ENCODE peak calls at places on chromosomes 13 and 19, in nine cellular contexts. One of them, this sample, is unnamed.

GRCh38 chr19:16400911-16401675 is 70.7 kb downstream of the EPS15L1 start:
- DNase-seq in OCI-LY7: no peak
- DNase-seq in H7: no peak
- DNase-seq in aorta: peak; percentile 89
- DNase-seq in spleen: peak; percentile 72
- DNase-seq in cardiac fibroblast: no peak
- DNase-seq in K562: no peak
- DNase-seq in ascending aorta: peak; percentile 80
- DNase-seq in lower lobe of right lung: no peak
- DNase-seq in this sample: no peak

GRCh38 chr13:72820156-72820897 is 38.4 kb downstream of the PIBF1 start:
- DNase-seq in spleen: no peak
- DNase-seq in K562: no peak
- DNase-seq in H7: no peak
- DNase-seq in lower lobe of right lung: no peak
- DNase-seq in ascending aorta: no peak
- DNase-seq in aorta: no peak
- DNase-seq in OCI-LY7: no peak
- DNase-seq in cardiac fibroblast: peak; percentile 36
- DNase-seq in this sample: peak; percentile 89

GRCh38 chr19:16661480-16662034 is 618 bp downstream of the TMEM38A start:
- DNase-seq in cardiac fibroblast: no peak
- DNase-seq in H7: peak; percentile 75
- DNase-seq in ascending aorta: peak; percentile 69
- DNase-seq in aorta: peak; percentile 82
- DNase-seq in spleen: no peak
- DNase-seq in K562: peak; percentile 29
- DNase-seq in lower lobe of right lung: peak; percentile 61
- DNase-seq in OCI-LY7: peak; percentile 70
- DNase-seq in this sample: no peak

GRCh38 chr13:113646921-113647340 is 11.1 kb downstream of the ATP4B start:
- DNase-seq in cardiac fibroblast: no peak
- DNase-seq in ascending aorta: no peak
- DNase-seq in OCI-LY7: no peak
- DNase-seq in K562: no peak
- DNase-seq in aorta: peak; percentile 67
- DNase-seq in lower lobe of right lung: peak; percentile 38
- DNase-seq in H7: peak; percentile 18
- DNase-seq in spleen: peak; percentile 74
- DNase-seq in this sample: no peak

GRCh38 chr19:9430444-9430843 is 4.9 kb downstream of the ZNF266 start:
- DNase-seq in H7: no peak
- DNase-seq in cardiac fibroblast: no peak
- DNase-seq in ascending aorta: no peak
- DNase-seq in aorta: no peak
- DNase-seq in spleen: no peak
- DNase-seq in OCI-LY7: no peak
- DNase-seq in lower lobe of right lung: no peak
- DNase-seq in K562: no peak
- DNase-seq in this sample: no peak

GRCh38 chr13:33483471-33483870 is 197.9 kb upstream of the STARD13 start:
- DNase-seq in OCI-LY7: no peak
- DNase-seq in aorta: no peak
- DNase-seq in spleen: no peak
- DNase-seq in K562: no peak
- DNase-seq in ascending aorta: no peak
- DNase-seq in H7: no peak
- DNase-seq in lower lobe of right lung: no peak
- DNase-seq in cardiac fibroblast: no peak
- DNase-seq in this sample: no peak

GRCh38 chr19:38683393-38684077 is 36.1 kb downstream of the ACTN4 start:
- DNase-seq in cardiac fibroblast: peak; percentile 87
- DNase-seq in ascending aorta: peak; percentile 92
- DNase-seq in OCI-LY7: no peak
- DNase-seq in H7: peak; percentile 82
- DNase-seq in K562: peak; percentile 89
- DNase-seq in lower lobe of right lung: peak; percentile 90
- DNase-seq in aorta: peak; percentile 91
- DNase-seq in spleen: peak; percentile 86
- DNase-seq in this sample: peak; percentile 98

GRCh38 chr13:110106726-110107125 is 200.2 kb downstream of the COL4A1 start:
- DNase-seq in spleen: no peak
- DNase-seq in cardiac fibroblast: peak; percentile 83
- DNase-seq in lower lobe of right lung: no peak
- DNase-seq in OCI-LY7: no peak
- DNase-seq in H7: no peak
- DNase-seq in ascending aorta: no peak
- DNase-seq in aorta: peak; percentile 85
- DNase-seq in K562: no peak
- DNase-seq in this sample: no peak

GRCh38 chr19:35002037-35002535 is 2.0 kb downstream of the GRAMD1A start:
- DNase-seq in K562: no peak
- DNase-seq in cardiac fibroblast: no peak
- DNase-seq in lower lobe of right lung: peak; percentile 24
- DNase-seq in aorta: no peak
- DNase-seq in spleen: peak; percentile 65
- DNase-seq in H7: no peak
- DNase-seq in OCI-LY7: no peak
- DNase-seq in ascending aorta: no peak
- DNase-seq in this sample: no peak

GRCh38 chr19:44003461-44004134 is 841 bp downstream of the ZNF230 start:
- DNase-seq in aorta: no peak
- DNase-seq in lower lobe of right lung: peak; percentile 45
- DNase-seq in K562: peak; percentile 13
- DNase-seq in spleen: peak; percentile 72
- DNase-seq in cardiac fibroblast: peak; percentile 14
- DNase-seq in H7: peak; percentile 13
- DNase-seq in OCI-LY7: peak; percentile 19
- DNase-seq in ascending aorta: no peak
- DNase-seq in this sample: no peak

GRCh38 chr13:100597253-100597652 is 8.7 kb upstream of the GGACT start:
- DNase-seq in OCI-LY7: no peak
- DNase-seq in K562: no peak
- DNase-seq in lower lobe of right lung: no peak
- DNase-seq in aorta: no peak
- DNase-seq in cardiac fibroblast: no peak
- DNase-seq in spleen: no peak
- DNase-seq in ascending aorta: no peak
- DNase-seq in H7: no peak
- DNase-seq in this sample: no peak

GRCh38 chr19:7618366-7618765 is 11.0 kb downstream of the XAB2 start:
- DNase-seq in spleen: no peak
- DNase-seq in cardiac fibroblast: no peak
- DNase-seq in ascending aorta: no peak
- DNase-seq in OCI-LY7: no peak
- DNase-seq in H7: no peak
- DNase-seq in K562: peak; percentile 48
- DNase-seq in lower lobe of right lung: no peak
- DNase-seq in aorta: no peak
- DNase-seq in this sample: no peak

GRCh38 chr13:79194272-79194671 is 211.8 kb downstream of the RBM26 start:
- DNase-seq in K562: no peak
- DNase-seq in cardiac fibroblast: no peak
- DNase-seq in OCI-LY7: peak; percentile 89
- DNase-seq in aorta: no peak
- DNase-seq in spleen: no peak
- DNase-seq in lower lobe of right lung: no peak
- DNase-seq in H7: no peak
- DNase-seq in ascending aorta: no peak
- DNase-seq in this sample: no peak

GRCh38 chr19:56403261-56403660 is 871 bp upstream of the ZNF583 start:
- DNase-seq in H7: no peak
- DNase-seq in cardiac fibroblast: peak; percentile 7
- DNase-seq in K562: no peak
- DNase-seq in ascending aorta: no peak
- DNase-seq in spleen: no peak
- DNase-seq in aorta: no peak
- DNase-seq in lower lobe of right lung: no peak
- DNase-seq in OCI-LY7: no peak
- DNase-seq in this sample: no peak

GRCh38 chr13:112812306-112813034 is 122.6 kb downstream of the ATP11A start:
- DNase-seq in spleen: no peak
- DNase-seq in cardiac fibroblast: peak; percentile 12
- DNase-seq in H7: peak; percentile 43
- DNase-seq in lower lobe of right lung: no peak
- DNase-seq in aorta: no peak
- DNase-seq in OCI-LY7: no peak
- DNase-seq in K562: no peak
- DNase-seq in ascending aorta: no peak
- DNase-seq in this sample: no peak

GRCh38 chr13:111037838-111038397 is 77.2 kb upstream of the ARHGEF7 start:
- DNase-seq in H7: no peak
- DNase-seq in ascending aorta: no peak
- DNase-seq in aorta: no peak
- DNase-seq in K562: no peak
- DNase-seq in OCI-LY7: no peak
- DNase-seq in spleen: no peak
- DNase-seq in cardiac fibroblast: no peak
- DNase-seq in lower lobe of right lung: no peak
- DNase-seq in this sample: no peak

GRCh38 chr19:39951686-39952085 is 17.3 kb upstream of the FCGBP start:
- DNase-seq in OCI-LY7: no peak
- DNase-seq in lower lobe of right lung: no peak
- DNase-seq in aorta: no peak
- DNase-seq in ascending aorta: peak; percentile 35
- DNase-seq in cardiac fibroblast: peak; percentile 35
- DNase-seq in H7: no peak
- DNase-seq in spleen: no peak
- DNase-seq in K562: no peak
- DNase-seq in this sample: no peak

GRCh38 chr13:21458457-21458815 is 667 bp downstream of the ZDHHC20 start:
- DNase-seq in ascending aorta: no peak
- DNase-seq in H7: peak; percentile 77
- DNase-seq in spleen: peak; percentile 88
- DNase-seq in OCI-LY7: peak; percentile 63
- DNase-seq in K562: peak; percentile 57
- DNase-seq in cardiac fibroblast: no peak
- DNase-seq in aorta: no peak
- DNase-seq in lower lobe of right lung: peak; percentile 76
- DNase-seq in this sample: peak; percentile 87

GRCh38 chr13:101611491-101612475 is 159.3 kb downstream of the ITGBL1 start:
- DNase-seq in aorta: no peak
- DNase-seq in K562: no peak
- DNase-seq in spleen: no peak
- DNase-seq in OCI-LY7: no peak
- DNase-seq in H7: no peak
- DNase-seq in ascending aorta: no peak
- DNase-seq in cardiac fibroblast: no peak
- DNase-seq in lower lobe of right lung: no peak
- DNase-seq in this sample: no peak
- H3K4me3 ChIP-seq in aorta: no peak overlapping the region
- H3K4me3 ChIP-seq in K562: no peak overlapping the region
- H3K4me3 ChIP-seq in spleen: no peak overlapping the region
- H3K4me3 ChIP-seq in OCI-LY7: no peak overlapping the region
- H3K4me3 ChIP-seq in H7: no peak overlapping the region
- H3K4me3 ChIP-seq in ascending aorta: no peak overlapping the region
- H3K4me3 ChIP-seq in cardiac fibroblast: no peak overlapping the region
- H3K4me3 ChIP-seq in lower lobe of right lung: no peak overlapping the region
- H3K4me3 ChIP-seq in this sample: no peak overlapping the region

DNA sequence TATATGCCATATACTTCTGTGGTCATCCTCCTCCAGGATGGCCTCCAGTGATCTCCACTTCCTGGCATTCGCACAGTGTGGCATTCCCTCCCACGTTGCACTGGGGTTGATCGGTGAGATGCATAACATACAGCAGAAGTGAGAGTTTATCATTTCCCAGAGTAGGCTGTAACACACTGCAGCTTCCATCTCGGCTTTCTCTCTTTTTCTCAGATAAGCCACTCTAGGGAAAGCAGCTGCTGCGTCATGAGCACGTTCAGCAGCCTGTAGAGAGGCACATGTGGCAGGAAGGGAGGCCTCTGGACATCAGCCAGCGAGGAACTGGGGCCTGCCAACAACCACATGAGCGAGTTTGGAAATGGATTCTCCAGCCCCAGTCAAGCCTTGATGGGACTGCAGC is 807.1 kb downstream of the DIAPH3 start:
- DNase-seq in ascending aorta: peak; percentile 64
- DNase-seq in K562: peak; percentile 18
- DNase-seq in spleen: peak; percentile 84
- DNase-seq in OCI-LY7: no peak
- DNase-seq in lower lobe of right lung: peak; percentile 48
- DNase-seq in aorta: peak; percentile 78
- DNase-seq in H7: no peak
- DNase-seq in cardiac fibroblast: peak; percentile 87
- DNase-seq in this sample: no peak
- H3K4me3 ChIP-seq in ascending aorta: no peak overlapping the region
- H3K4me3 ChIP-seq in K562: no peak overlapping the region
- H3K4me3 ChIP-seq in spleen: no peak overlapping the region
- H3K4me3 ChIP-seq in OCI-LY7: no peak overlapping the region
- H3K4me3 ChIP-seq in lower lobe of right lung: no peak overlapping the region
- H3K4me3 ChIP-seq in aorta: no peak overlapping the region
- H3K4me3 ChIP-seq in H7: no peak overlapping the region
- H3K4me3 ChIP-seq in cardiac fibroblast: no peak overlapping the region
- H3K4me3 ChIP-seq in this sample: no peak overlapping the region

DNA sequence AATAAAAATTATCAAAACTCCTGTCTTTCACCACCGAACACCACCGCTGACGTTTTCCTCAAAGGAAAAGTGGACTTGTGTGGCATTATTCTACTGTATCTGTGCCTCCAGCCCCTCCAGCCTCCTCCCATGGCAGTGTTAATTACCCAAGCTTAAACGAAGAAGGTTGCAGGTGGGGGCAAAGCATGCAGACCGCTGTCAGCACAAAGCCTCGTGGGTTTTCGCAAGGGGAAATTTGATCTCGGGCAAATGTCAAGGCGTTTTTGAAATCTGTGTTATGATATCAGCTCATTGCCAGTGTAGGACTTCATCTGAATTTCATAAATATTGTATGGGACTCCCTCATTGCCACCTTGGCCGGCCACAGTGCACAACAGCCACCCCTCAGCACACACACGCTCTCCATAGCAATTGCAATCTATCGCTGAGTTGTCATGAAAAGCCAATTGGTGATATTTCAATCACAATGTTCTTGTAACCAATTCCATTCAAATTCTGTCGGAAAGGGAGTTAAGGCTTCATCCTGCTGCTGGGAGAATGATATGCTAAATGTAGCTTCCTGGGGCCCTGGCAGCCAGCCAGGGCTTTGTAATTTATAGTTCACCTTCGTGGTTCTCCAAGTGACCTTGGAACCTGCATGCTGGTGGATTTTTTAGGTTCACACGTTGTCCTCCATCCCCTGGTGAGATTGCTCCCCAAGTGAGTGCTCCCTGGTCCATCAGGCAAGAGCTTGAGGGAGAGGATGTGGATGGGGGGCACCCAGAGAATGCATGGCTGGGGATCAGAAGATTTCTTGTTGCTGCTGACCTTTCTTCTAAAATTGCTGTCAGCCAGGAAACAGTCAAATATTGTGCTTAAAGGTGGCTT is 16.6 kb downstream of the CHST8 start:
- DNase-seq in ascending aorta: no peak
- DNase-seq in OCI-LY7: no peak
- DNase-seq in spleen: peak; percentile 13
- DNase-seq in cardiac fibroblast: no peak
- DNase-seq in K562: no peak
- DNase-seq in aorta: peak; percentile 35
- DNase-seq in lower lobe of right lung: peak; percentile 19
- DNase-seq in H7: peak; percentile 63
- DNase-seq in this sample: no peak
- H3K4me3 ChIP-seq in ascending aorta: no peak overlapping the region
- H3K4me3 ChIP-seq in OCI-LY7: no peak overlapping the region
- H3K4me3 ChIP-seq in spleen: no peak overlapping the region
- H3K4me3 ChIP-seq in cardiac fibroblast: no peak overlapping the region
- H3K4me3 ChIP-seq in K562: no peak overlapping the region
- H3K4me3 ChIP-seq in aorta: no peak overlapping the region
- H3K4me3 ChIP-seq in lower lobe of right lung: no peak overlapping the region
- H3K4me3 ChIP-seq in H7: no peak overlapping the region
- H3K4me3 ChIP-seq in this sample: no peak overlapping the region

GRCh38 chr13:27967203-27967735 is 1.8 kb downstream of the CDX2 start:
- DNase-seq in cardiac fibroblast: no peak
- DNase-seq in K562: no peak
- DNase-seq in aorta: no peak
- DNase-seq in ascending aorta: no peak
- DNase-seq in lower lobe of right lung: no peak
- DNase-seq in H7: peak; percentile 49
- DNase-seq in OCI-LY7: no peak
- DNase-seq in spleen: no peak
- DNase-seq in this sample: peak; percentile 54
- H3K4me3 ChIP-seq in cardiac fibroblast: no peak overlapping the region
- H3K4me3 ChIP-seq in K562: no peak overlapping the region
- H3K4me3 ChIP-seq in aorta: no peak overlapping the region
- H3K4me3 ChIP-seq in ascending aorta: no peak overlapping the region
- H3K4me3 ChIP-seq in lower lobe of right lung: no peak overlapping the region
- H3K4me3 ChIP-seq in H7: no peak overlapping the region
- H3K4me3 ChIP-seq in OCI-LY7: no peak overlapping the region
- H3K4me3 ChIP-seq in spleen: peak overlapping the region; percentile 59
- H3K4me3 ChIP-seq in this sample: no peak overlapping the region

This sample was measured in mesendoderm.